ENCODE peak calls at places on chromosomes 4 and X, in four cellular contexts. X is SJSA1, W is tibial artery, G is psoas muscle. I is an unnamed sample. For H3K4me1, the result is how much of the 10 kb centered on the place peaks cover.

GRCh38 chr4:66639361-66639760 is 905.9 kb downstream of the CENPC start:
- DNase-seq in W (no peak), X (no peak), G (no peak), I (no peak)

GRCh38 chr4:100721077-100721476 is 203.3 kb upstream of the EMCN start:
- DNase-seq in X (no peak), W (no peak), G (no peak), I (no peak)

GRCh38 chrX:120316587-120317283 is 5.5 kb upstream of the TMEM255A start:
- DNase-seq in G (no peak), W (no peak), X (peak), I (no peak)

GRCh38 chrX:39149761-39150160 is 348.5 kb downstream of the MID1IP1 start:
- DNase-seq in W (peak), X (no peak), G (peak), I (peak)

GRCh38 chr4:152979731-152980330 is 43.7 kb downstream of the FHDC1 start:
- DNase-seq in W (no peak), G (no peak), X (no peak), I (no peak)

GRCh38 chr4:75781328-75781727 is 57.0 kb downstream of the USO1 start:
- DNase-seq in W (no peak), X (no peak), G (no peak), I (no peak)

GRCh38 chr4:86972997-86973396 is 38.2 kb downstream of the AFF1 start:
- DNase-seq in X (no peak), G (no peak), W (no peak), I (no peak)

GRCh38 chr4:2268357-2269205 is 6.7 kb upstream of the MXD4 start:
- DNase-seq in W (no peak), G (peak), X (no peak), I (no peak)

GRCh38 chr4:137531951-137532868 is at the start of gene PCDH18:
- DNase-seq in G (peak), W (peak), X (peak), I (no peak)

GRCh38 chrX:12978205-12979010 is 3.5 kb downstream of the TMSB4X start:
- DNase-seq in X (peak), W (peak), G (no peak), I (peak)

GRCh38 chr4:89398146-89398545 is 90.5 kb upstream of the GPRIN3 start:
- DNase-seq in W (no peak), X (no peak), G (no peak), I (no peak)

GRCh38 chrX:104335765-104336164 is 81.0 kb upstream of the ESX1 start:
- DNase-seq in G (no peak), W (no peak), X (peak), I (no peak)

GRCh38 chr4:152578670-152579069 is 42.8 kb upstream of the FBXW7 start:
- DNase-seq in X (no peak), G (no peak), W (no peak), I (no peak)

GRCh38 chr4:3244002-3244401 is 5.0 kb upstream of the MSANTD1 start:
- DNase-seq in X (no peak), G (no peak), W (no peak), I (no peak)

GRCh38 chrX:110671068-110671803 is 124.4 kb downstream of the CHRDL1 start:
- DNase-seq in W (no peak), X (no peak), G (no peak), I (no peak)

GRCh38 chrX:123959281-123960063 is 2.0 kb upstream of the STAG2 start:
- DNase-seq in G (peak), W (peak), X (peak), I (peak)

GRCh38 chr4:24032371-24032989 is 142.6 kb upstream of the PPARGC1A start:
- DNase-seq in G (peak), W (no peak), X (no peak), I (no peak)

GRCh38 chr4:121339307-121339706 is 41.5 kb downstream of the QRFPR start:
- DNase-seq in G (no peak), X (no peak), W (no peak), I (no peak)

GRCh38 chr4:82561745-82562552 is at the start of gene TMEM150C:
- DNase-seq in G (peak), W (no peak), X (peak), I (no peak)

GRCh38 chr4:165297626-165298025 is 29.8 kb upstream of the MSMO1 start:
- DNase-seq in X (no peak), G (no peak), W (no peak), I (no peak)

GRCh38 chr4:101855239-101855638 is 64.7 kb downstream of the BANK1 start:
- DNase-seq in W (no peak), G (no peak), X (no peak), I (no peak)

GRCh38 chr4:41360911-41361830 is 104.4 kb downstream of the UCHL1 start:
- DNase-seq in G (peak), W (peak), X (peak), I (no peak)

GRCh38 chr4:35399912-35400311 is 844.4 kb downstream of the ARAP2 start:
- DNase-seq in X (no peak), W (no peak), G (no peak), I (no peak)

GRCh38 chr4:71456841-71457240 is 118.0 kb downstream of the SLC4A4 start:
- DNase-seq in G (no peak), W (no peak), X (no peak), I (no peak)

GRCh38 chr4:113845138-113845537 is 83.6 kb upstream of the CAMK2D start:
- DNase-seq in W (no peak), X (no peak), G (no peak), I (no peak)

GRCh38 chr4:126306152-126306869 is 991.6 kb downstream of the FAT4 start:
- DNase-seq in W (peak), G (no peak), X (no peak), I (no peak)

GRCh38 chr4:7842384-7843279 is 97.0 kb downstream of the AFAP1 start:
- DNase-seq in W (peak), X (peak), G (peak), I (no peak)

GRCh38 chrX:155218777-155219176 is 2.5 kb downstream of the VBP1 start:
- DNase-seq in W (no peak), G (no peak), X (no peak), I (no peak)

GRCh38 chr4:156193116-156193515 is 239.4 kb upstream of the CTSO start:
- DNase-seq in X (no peak), G (no peak), W (no peak), I (no peak)

GRCh38 chr4:70041652-70042286 is 8.5 kb upstream of the HTN1 start:
- DNase-seq in W (no peak), X (no peak), G (no peak), I (no peak)

GRCh38 chr4:74539043-74539790 is 94.3 kb downstream of the AREG start:
- DNase-seq in X (no peak), G (no peak), W (no peak), I (no peak)

GRCh38 chr4:106583108-106583507 is 214.5 kb upstream of the GIMD1 start:
- DNase-seq in W (no peak), G (no peak), X (no peak), I (no peak)
- H3K27ac ChIP-seq in W (no peak), G (no peak), X (peak), I (no peak)

GRCh38 chr4:706834-707598 is 1.4 kb downstream of the PCGF3 start:
- DNase-seq in X (no peak), W (no peak), G (no peak), I (no peak)
- H3K4me1 ChIP-seq in X (under half), W (under half), G (under half), I (under half)

GRCh38 chr4:47017081-47017480 is 14.3 kb upstream of the GABRB1 start:
- DNase-seq in X (peak), G (no peak), W (no peak), I (no peak)
- H3K27ac ChIP-seq in X (no peak), G (no peak), W (no peak), I (no peak)

GRCh38 chr4:39626913-39627312 is 11.8 kb downstream of the SMIM14 start:
- DNase-seq in G (no peak), X (no peak), W (no peak), I (no peak)

GRCh38 chr4:39627413-39627812 is 11.3 kb downstream of the SMIM14 start:
- DNase-seq in W (no peak), G (no peak), X (no peak), I (no peak)

GRCh38 chr4:39631700-39632079 is 7.0 kb downstream of the SMIM14 start:
- DNase-seq in W (no peak), X (no peak), G (no peak), I (no peak)

GRCh38 chr4:39621582-39621981 is 17.1 kb downstream of the SMIM14 start:
- DNase-seq in X (peak), G (peak), W (peak), I (no peak)

GRCh38 chr4:39626261-39626660 is 12.4 kb downstream of the SMIM14 start:
- DNase-seq in G (no peak), W (no peak), X (no peak), I (no peak)
- H3K4me1 ChIP-seq in G (under half), W (under half), X (under half), I (under half)